ENCODE peak calls at places on chromosomes 3 and 15, in ten cellular contexts. J is GM12865, T is NCI-H2171 treated with DMSO at 0.1 percent for 48 hours, Z is nucleus accumbens, L is T-cell, G is occipital lobe, R is ureter, C is GF-D8, O is midbrain, W is NCI-H748 treated with DMSO at 0.1 percent for 48 hours. E is an unnamed sample.

GRCh38 chr3:171001957-171002694 is 24.4 kb downstream of the SLC2A2 start:
- DNase-seq in J (no peak), T (no peak), Z (no peak), L (no peak), G (no peak), R (no peak), C (no peak), O (peak), W (no peak), E (no peak)

GRCh38 chr15:45641374-45641778 is 6.5 kb downstream of the SQOR start:
- DNase-seq in J (no peak), T (no peak), Z (no peak), L (no peak), G (no peak), R (no peak), C (peak), O (no peak), W (no peak), E (no peak)

GRCh38 chr3:76487446-76487845 is 552.5 kb upstream of the ROBO2 start:
- DNase-seq in J (peak), T (no peak), Z (no peak), L (no peak), G (no peak), R (no peak), C (no peak), O (no peak), W (no peak), E (no peak)

GRCh38 chr3:43958973-43959372 is 268.2 kb downstream of the ABHD5 start:
- DNase-seq in J (no peak), T (no peak), Z (no peak), L (no peak), G (no peak), R (no peak), C (no peak), O (no peak), W (no peak), E (no peak)

GRCh38 chr3:13125092-13126015 is 52.1 kb upstream of the IQSEC1 start:
- DNase-seq in J (no peak), T (no peak), Z (no peak), L (no peak), G (no peak), R (no peak), C (no peak), O (no peak), W (no peak), E (no peak)

GRCh38 chr15:70401709-70402108 is 304.0 kb upstream of the TLE3 start:
- DNase-seq in J (no peak), T (no peak), Z (no peak), L (no peak), G (no peak), R (no peak), C (no peak), O (no peak), W (no peak), E (no peak)

GRCh38 chr3:29092348-29092747 is 188.5 kb upstream of the RBMS3 start:
- DNase-seq in J (no peak), T (no peak), Z (no peak), L (no peak), G (no peak), R (no peak), C (no peak), O (no peak), W (no peak), E (no peak)

GRCh38 chr15:64430000-64430735 is 30.2 kb upstream of the ZNF609 start:
- DNase-seq in J (peak), T (peak), Z (no peak), L (peak), G (no peak), R (no peak), C (peak), O (no peak), W (no peak), E (no peak)

GRCh38 chr15:91102546-91103330 is 2.7 kb downstream of the SV2B start:
- DNase-seq in J (no peak), T (no peak), Z (no peak), L (no peak), G (no peak), R (no peak), C (no peak), O (no peak), W (no peak), E (no peak)

GRCh38 chr3:152444029-152444641 is 175.4 kb downstream of the MBNL1 start:
- DNase-seq in J (peak), T (peak), Z (no peak), L (no peak), G (no peak), R (no peak), C (peak), O (peak), W (peak), E (no peak)

GRCh38 chr3:11543141-11543947 is 100.4 kb downstream of the VGLL4 start:
- DNase-seq in J (no peak), T (no peak), Z (no peak), L (no peak), G (no peak), R (no peak), C (no peak), O (no peak), W (no peak), E (no peak)

GRCh38 chr15:93171476-93171875 is 82.5 kb upstream of the RGMA start:
- DNase-seq in J (no peak), T (no peak), Z (no peak), L (no peak), G (no peak), R (no peak), C (no peak), O (no peak), W (no peak), E (no peak)

GRCh38 chr15:100786901-100787566 is 92.6 kb upstream of the ALDH1A3 start:
- DNase-seq in J (no peak), T (no peak), Z (no peak), L (no peak), G (no peak), R (peak), C (no peak), O (no peak), W (no peak), E (no peak)

GRCh38 chr3:61060421-61060861 is 190.8 kb downstream of the FHIT start:
- DNase-seq in J (no peak), T (peak), Z (no peak), L (no peak), G (no peak), R (no peak), C (no peak), O (no peak), W (no peak), E (no peak)

GRCh38 chr15:80736571-80736970 is 41.5 kb downstream of the ABHD17C start:
- DNase-seq in J (no peak), T (no peak), Z (no peak), L (no peak), G (no peak), R (no peak), C (no peak), O (no peak), W (no peak), E (no peak)

GRCh38 chr3:4641863-4642262 is 148.7 kb downstream of the ITPR1 start:
- DNase-seq in J (no peak), T (no peak), Z (no peak), L (no peak), G (no peak), R (no peak), C (no peak), O (no peak), W (no peak), E (no peak)

GRCh38 chr3:117409701-117410459 is 700.3 kb downstream of the TUSC7 start:
- DNase-seq in J (no peak), T (no peak), Z (no peak), L (no peak), G (no peak), R (no peak), C (no peak), O (no peak), W (no peak), E (no peak)

GRCh38 chr3:30349507-30349906 is 256.9 kb upstream of the TGFBR2 start:
- DNase-seq in J (no peak), T (no peak), Z (no peak), L (no peak), G (no peak), R (no peak), C (no peak), O (no peak), W (no peak), E (no peak)

GRCh38 chr3:55128201-55128870 is 200.5 kb upstream of the LRTM1 start:
- DNase-seq in J (no peak), T (peak), Z (no peak), L (no peak), G (no peak), R (no peak), C (no peak), O (no peak), W (peak), E (no peak)

GRCh38 chr3:23712095-23712494 is 93.7 kb upstream of the UBE2E1 start:
- DNase-seq in J (peak), T (no peak), Z (no peak), L (no peak), G (no peak), R (no peak), C (no peak), O (no peak), W (no peak), E (no peak)

GRCh38 chr15:68213991-68214837 is 9.1 kb upstream of the CALML4 start:
- DNase-seq in J (no peak), T (no peak), Z (no peak), L (no peak), G (no peak), R (no peak), C (no peak), O (no peak), W (no peak), E (no peak)

GRCh38 chr3:52450489-52451236 is 3.2 kb downstream of the TNNC1 start:
- DNase-seq in J (no peak), T (no peak), Z (no peak), L (no peak), G (no peak), R (no peak), C (no peak), O (no peak), W (no peak), E (no peak)

GRCh38 chr15:47384316-47384715 is 333.0 kb upstream of the SEMA6D start:
- DNase-seq in J (no peak), T (peak), Z (no peak), L (no peak), G (no peak), R (no peak), C (no peak), O (no peak), W (no peak), E (no peak)

GRCh38 chr3:80549173-80549572 is 781.4 kb upstream of the ROBO1 start:
- DNase-seq in J (no peak), T (no peak), Z (no peak), L (no peak), G (no peak), R (no peak), C (no peak), O (no peak), W (no peak), E (no peak)

GRCh38 chr15:101810905-101811304 is 1.1 kb upstream of the OR4F15 start:
- DNase-seq in J (peak), T (no peak), Z (no peak), L (no peak), G (no peak), R (no peak), C (no peak), O (no peak), W (no peak), E (no peak)

GRCh38 chr3:53730565-53730964 is 115.7 kb downstream of the CHDH start:
- DNase-seq in J (no peak), T (no peak), Z (peak), L (no peak), G (peak), R (no peak), C (no peak), O (peak), W (no peak), E (no peak)

GRCh38 chr3:146161725-146162047 is 702 bp upstream of the PLOD2 start:
- DNase-seq in J (no peak), T (no peak), Z (peak), L (no peak), G (no peak), R (peak), C (no peak), O (no peak), W (peak), E (no peak)

GRCh38 chr3:163175970-163176369 is 1679.4 kb downstream of the OTOL1 start:
- DNase-seq in J (no peak), T (no peak), Z (no peak), L (no peak), G (no peak), R (no peak), C (no peak), O (no peak), W (no peak), E (no peak)

GRCh38 chr3:126960604-126960995 is 22.3 kb upstream of the PLXNA1 start:
- DNase-seq in J (no peak), T (no peak), Z (no peak), L (no peak), G (no peak), R (no peak), C (no peak), O (no peak), W (no peak), E (no peak)

GRCh38 chr15:29270169-29270955 is 740 bp upstream of the NSMCE3 start:
- DNase-seq in J (peak), T (no peak), Z (peak), L (peak), G (no peak), R (no peak), C (no peak), O (peak), W (no peak), E (no peak)

GRCh38 chr3:175105066-175105465 is 245.9 kb downstream of the NAALADL2 start:
- DNase-seq in J (no peak), T (no peak), Z (no peak), L (no peak), G (no peak), R (no peak), C (no peak), O (no peak), W (no peak), E (no peak)

GRCh38 chr3:72186485-72186864 is 401.5 kb upstream of the PROK2 start:
- DNase-seq in J (no peak), T (no peak), Z (no peak), L (no peak), G (no peak), R (no peak), C (no peak), O (no peak), W (no peak), E (no peak)

GRCh38 chr3:165854696-165855095 is 17.5 kb upstream of the BCHE start:
- DNase-seq in J (peak), T (peak), Z (no peak), L (no peak), G (no peak), R (no peak), C (no peak), O (peak), W (peak), E (no peak)

GRCh38 chr3:10780243-10780642 is 35.8 kb upstream of the SLC6A11 start:
- DNase-seq in J (no peak), T (no peak), Z (no peak), L (no peak), G (no peak), R (no peak), C (no peak), O (no peak), W (no peak), E (no peak)

GRCh38 chr3:27666708-27667107 is 55.4 kb downstream of the EOMES start:
- DNase-seq in J (peak), T (peak), Z (peak), L (no peak), G (peak), R (peak), C (peak), O (peak), W (no peak), E (no peak)

GRCh38 chr3:77887611-77888010 is 847.7 kb downstream of the ROBO2 start:
- DNase-seq in J (no peak), T (no peak), Z (no peak), L (no peak), G (no peak), R (no peak), C (no peak), O (no peak), W (no peak), E (no peak)

GRCh38 chr15:72271895-72272212 is 500 bp downstream of the PARP6 start:
- DNase-seq in J (peak), T (peak), Z (no peak), L (no peak), G (no peak), R (no peak), C (no peak), O (no peak), W (no peak), E (peak)

GRCh38 chr15:67792250-67792942 is 32.9 kb upstream of the SKOR1 start:
- DNase-seq in J (no peak), T (no peak), Z (no peak), L (no peak), G (no peak), R (no peak), C (no peak), O (no peak), W (no peak), E (no peak)